ENCODE peak calls at places on chromosomes 12 and 14, in seven cellular contexts. Y, T, S, K, F, D and G are unnamed samples.

GRCh38 chr12:124832856-124833255 is 30.8 kb downstream of the SCARB1 start:
- DNase-seq in Y (no peak), T (no peak), D (no peak), K (no peak), S (no peak), F (no peak), G (no peak)

GRCh38 chr14:101460986-101461750 is 100.1 kb upstream of the DIO3 start:
- DNase-seq in D (no peak), T (no peak), S (no peak), F (no peak), Y (peak; percentile 25), K (no peak), G (no peak)

GRCh38 chr12:3293446-3294161 is 197.4 kb upstream of the PRMT8 start:
- DNase-seq in F (no peak), T (no peak), S (peak; percentile 83), D (no peak), Y (no peak), K (no peak), G (no peak)

GRCh38 chr12:116370004-116370404 is 92.5 kb upstream of the MED13L start:
- DNase-seq in Y (no peak), T (no peak), F (no peak), K (no peak), D (no peak), S (peak; percentile 75), G (no peak)

GRCh38 chr14:82046512-82047226 is 513.0 kb upstream of the SEL1L start:
- DNase-seq in S (no peak), K (no peak), D (no peak), Y (no peak), F (no peak), T (no peak), G (no peak)

GRCh38 chr14:23080474-23080873 is 14.5 kb downstream of the ACIN1 start:
- DNase-seq in T (no peak), S (no peak), D (no peak), Y (no peak), F (no peak), K (no peak), G (no peak)

GRCh38 chr12:54416908-54417603 is 2.0 kb downstream of the ITGA5 start:
- DNase-seq in K (peak; percentile 6), T (no peak), D (no peak), S (peak; percentile 40), Y (peak; percentile 73), F (no peak), G (no peak)

GRCh38 chr14:61891251-61891650 is 129.0 kb downstream of the SNAPC1 start:
- DNase-seq in T (no peak), S (peak; percentile 37), Y (no peak), F (no peak), D (no peak), K (no peak), G (no peak)

GRCh38 chr12:97368462-97369150 is 94.0 kb upstream of the RMST start:
- DNase-seq in F (no peak), K (no peak), S (no peak), D (no peak), Y (no peak), T (no peak), G (no peak)

GRCh38 chr12:113232232-113232615 is 11.0 kb downstream of the TPCN1 start:
- DNase-seq in K (peak; percentile 49), Y (peak; percentile 66), T (no peak), D (no peak), F (no peak), S (no peak), G (no peak)

GRCh38 chr14:58697927-58698641 is 60.3 kb downstream of the DACT1 start:
- DNase-seq in K (no peak), F (no peak), D (no peak), S (no peak), T (no peak), Y (no peak), G (no peak)

DNA sequence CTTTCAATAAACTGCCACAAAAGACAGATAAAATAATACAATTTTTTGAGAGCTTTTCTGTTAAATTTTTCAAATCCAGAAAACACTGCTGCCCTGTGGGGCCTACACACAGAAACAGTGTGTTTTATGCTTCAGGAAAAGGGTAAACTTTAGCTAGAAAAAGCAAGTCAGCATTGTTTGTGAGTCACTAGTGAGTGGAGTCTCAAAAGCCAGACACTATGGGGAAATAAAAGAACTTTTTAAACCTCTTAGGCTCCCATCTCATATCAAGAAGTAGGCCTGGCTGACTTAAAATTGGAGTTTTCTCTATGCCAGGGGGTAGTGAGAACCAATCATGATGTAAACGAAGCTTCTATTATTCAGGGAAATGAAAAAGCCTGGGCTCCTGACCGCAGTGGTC is 12.6 kb downstream of the GPR65 start:
- DNase-seq in T (no peak), D (no peak), K (no peak), F (no peak), Y (no peak), S (peak; percentile 2), G (no peak)
- H3K4me3 ChIP-seq in T (no peak overlapping the region), D (no peak overlapping the region), K (no peak overlapping the region), F (no peak overlapping the region), Y (no peak overlapping the region), S (no peak overlapping the region), G (no peak overlapping the region)

GRCh38 chr14:76168531-76168930 is 16.8 kb downstream of the GPATCH2L start:
- DNase-seq in K (no peak), Y (no peak), S (peak; percentile 7), D (no peak), T (no peak), F (no peak), G (no peak)
- H3K36me3 ChIP-seq in K (no peaks in the 10 kb centered on the region), Y (peaks cover 55% of the 10 kb centered on the region), S (peaks cover 45% of the 10 kb centered on the region), D (no peaks in the 10 kb centered on the region), T (peaks cover 66% of the 10 kb centered on the region), F (peaks cover 49% of the 10 kb centered on the region), G (peaks cover 14% of the 10 kb centered on the region)

GRCh38 chr14:54882521-54882920 is 20.1 kb downstream of the GCH1 start:
- DNase-seq in Y (no peak), T (no peak), D (no peak), K (no peak), F (no peak), S (no peak), G (no peak)

GRCh38 chr14:54877703-54878021 is 25.0 kb downstream of the GCH1 start:
- DNase-seq in F (no peak), S (no peak), Y (no peak), D (no peak), K (no peak), T (no peak), G (no peak)

GRCh38 chr14:54881761-54882401 is 20.7 kb downstream of the GCH1 start:
- DNase-seq in S (peak; percentile 76), K (no peak), T (no peak), D (peak; percentile 18), Y (no peak), F (no peak), G (no peak)

GRCh38 chr14:54877015-54877702 is 25.5 kb downstream of the GCH1 start:
- DNase-seq in K (no peak), D (no peak), T (no peak), F (no peak), Y (no peak), S (no peak), G (no peak)

GRCh38 chr14:54881235-54881760 is 21.3 kb downstream of the GCH1 start:
- DNase-seq in Y (no peak), F (no peak), T (no peak), S (peak; percentile 78), D (peak; percentile 51), K (no peak), G (no peak)
- H3K4me3 ChIP-seq in Y (peak overlapping the region; percentile 53), F (peak overlapping the region; percentile 56), T (peak overlapping the region; percentile 53), S (peak overlapping the region; percentile 74), D (peak overlapping the region; percentile 58), K (peak overlapping the region; percentile 70), G (no peak overlapping the region)

DNA sequence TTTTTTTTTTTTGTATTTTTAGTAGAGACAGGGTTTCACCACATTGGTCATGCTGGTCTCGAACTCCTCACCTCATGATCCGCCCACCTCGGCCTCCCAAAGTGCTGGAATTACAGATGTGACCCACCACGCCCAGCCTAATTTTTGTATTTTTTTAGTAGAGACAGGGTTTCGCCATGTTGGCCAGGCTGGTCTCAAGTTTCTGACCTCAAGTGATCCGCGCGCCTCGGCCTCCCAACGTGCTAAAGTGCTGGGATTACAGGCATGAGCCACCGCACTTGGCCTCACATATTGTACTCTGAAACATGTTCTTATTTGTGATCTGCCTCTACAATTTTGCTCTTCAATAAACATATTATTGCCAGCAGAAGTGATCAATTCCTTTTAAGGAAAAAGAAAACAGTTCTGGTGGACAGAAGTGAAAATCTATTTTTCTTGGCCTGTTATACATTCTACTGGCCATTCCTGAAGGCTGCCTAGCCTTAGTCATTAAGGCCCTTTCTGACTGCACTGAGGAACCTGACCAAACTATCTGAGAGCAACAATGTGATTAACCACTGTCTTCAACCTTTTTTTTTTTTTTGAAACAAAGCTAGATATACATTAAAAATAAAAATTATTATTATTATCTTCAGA is 36.1 kb downstream of the SNX6 start:
- DNase-seq in T (no peak), S (peak; percentile 81), D (no peak), F (no peak), Y (peak; percentile 69), K (peak; percentile 31), G (no peak)
- H3K36me3 ChIP-seq in T (peaks cover 100% of the 10 kb centered on the region), S (peaks cover 79% of the 10 kb centered on the region), D (no peaks in the 10 kb centered on the region), F (peaks cover 66% of the 10 kb centered on the region), Y (peaks cover 99% of the 10 kb centered on the region), K (no peaks in the 10 kb centered on the region), G (peaks cover 28% of the 10 kb centered on the region)

DNA sequence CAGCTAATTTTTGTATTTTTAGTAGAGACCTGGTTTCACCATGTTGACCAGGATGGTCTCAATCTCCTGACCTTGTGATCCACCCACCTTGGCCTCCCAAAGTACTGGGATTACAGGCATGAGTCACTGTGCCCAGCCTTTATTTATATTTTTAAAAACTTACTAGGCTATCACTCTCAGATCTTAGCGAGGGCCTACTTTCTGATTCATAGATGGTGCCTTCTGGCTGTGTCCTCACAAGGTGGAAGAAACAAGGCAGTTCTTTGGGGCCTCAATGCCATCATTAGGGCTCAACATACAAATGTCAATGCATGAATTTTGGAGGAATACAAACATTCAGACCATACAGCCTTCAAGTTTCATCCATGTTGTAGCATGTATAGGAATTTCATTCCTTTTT is 2.4 kb upstream of the DGLUCY start:
- DNase-seq in D (no peak), Y (no peak), S (no peak), T (no peak), F (no peak), K (no peak), G (no peak)
- H3K4me3 ChIP-seq in D (no peak overlapping the region), Y (no peak overlapping the region), S (no peak overlapping the region), T (no peak overlapping the region), F (no peak overlapping the region), K (no peak overlapping the region), G (no peak overlapping the region)

DNA sequence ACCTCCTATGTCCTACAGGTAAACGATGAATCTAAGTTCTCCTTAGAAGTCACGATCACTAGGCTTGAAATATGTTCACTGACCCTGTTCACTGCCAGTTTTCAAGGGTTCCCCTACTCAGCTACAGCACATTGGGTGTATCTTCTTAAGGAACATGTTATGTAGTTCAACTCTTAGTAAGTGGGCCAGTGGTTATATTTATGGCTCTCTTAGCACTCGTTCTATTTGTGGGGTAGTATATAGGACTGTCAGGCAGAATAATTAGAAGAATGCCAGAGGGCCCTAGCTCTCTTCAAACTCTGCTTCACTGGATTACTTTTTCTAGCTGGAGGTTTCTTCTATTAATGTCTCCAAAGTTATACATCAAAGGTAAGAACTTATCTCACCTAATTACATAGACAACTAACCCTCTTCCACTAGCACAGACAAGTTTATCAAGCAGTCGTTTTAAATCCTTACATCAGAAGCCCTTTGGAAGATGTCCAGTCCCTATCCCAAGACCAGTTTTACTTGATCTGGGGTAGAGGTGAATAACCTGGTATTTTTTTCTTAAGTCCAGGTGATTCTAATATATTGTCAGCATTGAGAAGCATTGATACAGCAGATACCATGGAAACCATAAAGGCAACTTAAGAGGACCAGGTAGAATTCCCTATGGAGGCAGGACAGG is 39.6 kb downstream of the ZFYVE26 start:
- DNase-seq in Y (no peak), K (no peak), F (no peak), T (no peak), D (no peak), S (no peak), G (no peak)
- H3K36me3 ChIP-seq in Y (peaks cover 100% of the 10 kb centered on the region), K (peaks cover 33% of the 10 kb centered on the region), F (peaks cover 78% of the 10 kb centered on the region), T (peaks cover 100% of the 10 kb centered on the region), D (no peaks in the 10 kb centered on the region), S (peaks cover 41% of the 10 kb centered on the region), G (peaks cover 15% of the 10 kb centered on the region)